ENCODE peak calls at places on chromosomes 2 and 18, in eight cellular contexts. U, I, N, O, Q, D, G and E are unnamed samples. For H3K36me3, the result is how much of the 10 kb centered on the place peaks cover.

GRCh38 chr2:223005496-223005895 is 46.5 kb upstream of the KCNE4 start:
- DNase-seq in U (no peak), I (no peak), N (no peak), O (peak), Q (no peak), D (no peak), G (peak), E (no peak)

GRCh38 chr2:217908544-217908943 is 94.3 kb downstream of the TNS1 start:
- DNase-seq in U (no peak), I (no peak), N (no peak), O (no peak), Q (no peak), D (no peak), G (no peak), E (no peak)

GRCh38 chr18:499351-500229 is 911 bp downstream of the COLEC12 start:
- DNase-seq in U (peak), I (peak), N (peak), O (peak), Q (peak), D (no peak), G (peak), E (peak)

GRCh38 chr2:29309090-29310054 is 194.2 kb downstream of the CLIP4 start:
- DNase-seq in U (peak), I (peak), N (peak), O (peak), Q (peak), D (peak), G (peak), E (peak)

GRCh38 chr2:109437325-109438090 is 176.3 kb downstream of the SEPTIN10 start:
- DNase-seq in U (no peak), I (no peak), N (no peak), O (no peak), Q (no peak), D (no peak), G (no peak), E (no peak)

GRCh38 chr2:74531666-74532065 is 1.9 kb downstream of the HTRA2 start:
- DNase-seq in U (no peak), I (no peak), N (no peak), O (no peak), Q (no peak), D (no peak), G (no peak), E (no peak)

GRCh38 chr2:85867121-85867520 is 21.7 kb downstream of the ST3GAL5 start:
- DNase-seq in U (no peak), I (no peak), N (no peak), O (no peak), Q (no peak), D (no peak), G (no peak), E (no peak)

GRCh38 chr2:240375024-240375645 is 60.3 kb upstream of the GPC1 start:
- DNase-seq in U (no peak), I (no peak), N (no peak), O (no peak), Q (no peak), D (no peak), G (no peak), E (no peak)

GRCh38 chr2:29817846-29818680 is 103.3 kb downstream of the ALK start:
- DNase-seq in U (no peak), I (no peak), N (no peak), O (no peak), Q (no peak), D (no peak), G (no peak), E (peak)

GRCh38 chr2:50885948-50886347 is 146.0 kb downstream of the NRXN1 start:
- DNase-seq in U (no peak), I (no peak), N (no peak), O (no peak), Q (no peak), D (no peak), G (no peak), E (no peak)

GRCh38 chr2:121803503-121803902 is 48.1 kb downstream of the TSN start:
- DNase-seq in U (no peak), I (no peak), N (no peak), O (no peak), Q (no peak), D (peak), G (no peak), E (no peak)

GRCh38 chr18:67669993-67670671 is 153.6 kb upstream of the DSEL start:
- DNase-seq in U (no peak), I (no peak), N (no peak), O (peak), Q (peak), D (no peak), G (peak), E (peak)

GRCh38 chr2:102606353-102606752 is 13.0 kb upstream of the SLC9A2 start:
- DNase-seq in U (no peak), I (no peak), N (no peak), O (no peak), Q (no peak), D (no peak), G (peak), E (peak)

GRCh38 chr18:53322163-53322562 is 902.3 kb downstream of the MBD2 start:
- DNase-seq in U (no peak), I (no peak), N (no peak), O (no peak), Q (no peak), D (no peak), G (no peak), E (no peak)

GRCh38 chr18:27605107-27605834 is 420.2 kb upstream of the CHST9 start:
- DNase-seq in U (peak), I (peak), N (peak), O (peak), Q (peak), D (peak), G (peak), E (peak)

GRCh38 chr2:217868911-217869334 is 133.9 kb downstream of the TNS1 start:
- DNase-seq in U (no peak), I (no peak), N (no peak), O (peak), Q (no peak), D (no peak), G (peak), E (no peak)

GRCh38 chr2:212021947-212022346 is 516.7 kb downstream of the ERBB4 start:
- DNase-seq in U (no peak), I (no peak), N (peak), O (peak), Q (peak), D (no peak), G (peak), E (peak)

GRCh38 chr18:40882468-40882867 is 1072.6 kb upstream of the PIK3C3 start:
- DNase-seq in U (no peak), I (no peak), N (no peak), O (no peak), Q (no peak), D (no peak), G (no peak), E (no peak)

GRCh38 chr2:209240204-209240603 is 183.6 kb upstream of the MAP2 start:
- DNase-seq in U (no peak), I (no peak), N (no peak), O (no peak), Q (no peak), D (no peak), G (no peak), E (no peak)

GRCh38 chr2:120926463-120927165 is 190.9 kb downstream of the GLI2 start:
- DNase-seq in U (no peak), I (no peak), N (no peak), O (peak), Q (no peak), D (no peak), G (no peak), E (peak)

GRCh38 chr2:109199790-109200189 is 70.8 kb downstream of the SH3RF3 start:
- DNase-seq in U (no peak), I (no peak), N (no peak), O (no peak), Q (no peak), D (peak), G (no peak), E (no peak)

GRCh38 chr2:156834431-156834830 is 398.3 kb downstream of the GPD2 start:
- DNase-seq in U (no peak), I (no peak), N (no peak), O (no peak), Q (no peak), D (no peak), G (no peak), E (no peak)

GRCh38 chr2:237479747-237480146 is 7.3 kb upstream of the MLPH start:
- DNase-seq in U (no peak), I (no peak), N (no peak), O (no peak), Q (no peak), D (no peak), G (no peak), E (no peak)

GRCh38 chr2:150426315-150426714 is 61.2 kb downstream of the RND3 start:
- DNase-seq in U (no peak), I (no peak), N (no peak), O (peak), Q (no peak), D (no peak), G (no peak), E (no peak)

GRCh38 chr2:26273501-26273900 is 28.8 kb downstream of the HADHB start:
- DNase-seq in U (no peak), I (no peak), N (peak), O (peak), Q (peak), D (no peak), G (peak), E (peak)

GRCh38 chr18:998976-999375 is 94.3 kb downstream of the ADCYAP1 start:
- DNase-seq in U (no peak), I (peak), N (no peak), O (no peak), Q (no peak), D (no peak), G (no peak), E (no peak)

GRCh38 chr18:22391571-22392359 is 25.9 kb downstream of the CTAGE1 start:
- DNase-seq in U (no peak), I (no peak), N (no peak), O (peak), Q (peak), D (no peak), G (peak), E (peak)

GRCh38 chr2:85161626-85161960 is 28.4 kb downstream of the TCF7L1 start:
- DNase-seq in U (no peak), I (no peak), N (no peak), O (peak), Q (peak), D (no peak), G (peak), E (no peak)

GRCh38 chr2:235144291-235144690 is 192.5 kb downstream of the SH3BP4 start:
- DNase-seq in U (peak), I (no peak), N (no peak), O (no peak), Q (no peak), D (no peak), G (no peak), E (no peak)

GRCh38 chr2:109517118-109517889 is 96.5 kb downstream of the SEPTIN10 start:
- DNase-seq in U (no peak), I (no peak), N (peak), O (no peak), Q (no peak), D (no peak), G (no peak), E (no peak)

GRCh38 chr18:50119363-50119762 is 75.6 kb downstream of the MYO5B start:
- DNase-seq in U (no peak), I (no peak), N (no peak), O (no peak), Q (no peak), D (no peak), G (no peak), E (no peak)

GRCh38 chr18:54608008-54608642 is 17.1 kb downstream of the DYNAP start:
- DNase-seq in U (no peak), I (no peak), N (no peak), O (peak), Q (peak), D (no peak), G (peak), E (peak)

GRCh38 chr2:105783151-105783738 is 38.5 kb downstream of the NCK2 start:
- DNase-seq in U (no peak), I (no peak), N (no peak), O (no peak), Q (no peak), D (no peak), G (no peak), E (no peak)

GRCh38 chr2:128315829-128316776 is 2.6 kb downstream of the HS6ST1 start:
- DNase-seq in U (peak), I (no peak), N (no peak), O (peak), Q (peak), D (no peak), G (peak), E (peak)

GRCh38 chr18:70559446-70559845 is 270.6 kb downstream of the SOCS6 start:
- DNase-seq in U (no peak), I (no peak), N (no peak), O (no peak), Q (no peak), D (no peak), G (no peak), E (no peak)

GRCh38 chr2:203061346-203061745 is 46.7 kb downstream of the NBEAL1 start:
- DNase-seq in U (no peak), I (peak), N (peak), O (peak), Q (peak), D (no peak), G (peak), E (peak)

GRCh38 chr2:58032016-58032750 is 14.4 kb upstream of the VRK2 start:
- DNase-seq in U (no peak), I (no peak), N (no peak), O (peak), Q (no peak), D (peak), G (peak), E (no peak)

GRCh38 chr2:7450188-7451156 is 533.3 kb downstream of the RNF144A start:
- DNase-seq in U (no peak), I (no peak), N (no peak), O (no peak), Q (no peak), D (no peak), G (no peak), E (no peak)

GRCh38 chr18:39105095-39105494 is 1539.5 kb upstream of the CELF4 start:
- DNase-seq in U (no peak), I (no peak), N (no peak), O (no peak), Q (no peak), D (no peak), G (no peak), E (no peak)

GRCh38 chr2:45992021-45992745 is 305.0 kb upstream of the EPAS1 start:
- DNase-seq in U (peak), I (no peak), N (peak), O (peak), Q (peak), D (no peak), G (peak), E (peak)
- H3K9ac ChIP-seq in U (no peak), I (no peak), N (peak), O (no peak), Q (no peak), D (no peak), G (peak), E (peak)

GRCh38 chr18:26545335-26545734 is 3.0 kb downstream of the KCTD1 start:
- DNase-seq in U (no peak), I (no peak), N (peak), O (no peak), Q (no peak), D (no peak), G (no peak), E (no peak)
- H3K4me3 ChIP-seq in U (no peak), I (peak), N (peak), O (no peak), Q (no peak), D (no peak), G (peak), E (no peak)

GRCh38 chr2:71385008-71385407 is 53.4 kb downstream of the ZNF638 start:
- DNase-seq in U (no peak), I (no peak), N (no peak), O (peak), Q (peak), D (no peak), G (peak), E (peak)

GRCh38 chr2:71380665-71381064 is 49.1 kb downstream of the ZNF638 start:
- DNase-seq in U (no peak), I (no peak), N (no peak), O (peak), Q (no peak), D (no peak), G (no peak), E (no peak)

DNA sequence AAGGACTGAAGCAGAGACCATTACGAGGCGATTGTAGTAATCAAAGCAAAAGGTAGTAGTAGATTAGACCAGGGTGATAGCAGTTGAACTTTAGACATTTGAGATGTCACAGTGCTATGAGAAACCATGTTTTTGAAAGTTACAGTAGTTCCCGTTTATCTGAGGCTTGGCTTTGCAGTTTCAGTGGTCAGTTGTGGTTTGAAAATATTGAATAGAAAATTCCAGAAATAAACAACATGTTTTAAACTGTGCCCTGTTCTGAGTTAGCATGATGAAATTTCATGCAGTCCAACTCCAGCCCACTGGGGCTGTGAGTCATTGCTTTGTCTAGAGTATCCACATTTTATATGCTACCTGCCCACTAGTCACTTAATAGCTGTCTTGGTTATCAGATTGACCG is 47.5 kb downstream of the ZNF638 start:
- DNase-seq in U (no peak), I (no peak), N (no peak), O (peak), Q (peak), D (no peak), G (peak), E (peak)
- H3K36me3 ChIP-seq in U (under half), I (under half), N (under half), O (under half), Q (under half), D (half or more), G (under half), E (half or more)

GRCh38 chr2:36393738-36394256 is 38.2 kb downstream of the CRIM1 start:
- DNase-seq in U (no peak), I (no peak), N (no peak), O (no peak), Q (no peak), D (no peak), G (peak), E (no peak)
- H3K9ac ChIP-seq in U (no peak), I (no peak), N (no peak), O (no peak), Q (no peak), D (no peak), G (no peak), E (no peak)